ENCODE peak calls at places on chromosomes 12 and 14, in six cellular contexts. R, K, A, O, E and Q are unnamed samples.
A peak's percentile ranks its signal among the peaks of the same experiment; 100 is the strongest.

GRCh38 chr12:88781909-88782308 is 201.6 kb upstream of the KITLG start:
- DNase-seq in A (no peak), K (no peak), E (no peak), O (no peak), R (no peak), Q (no peak)

GRCh38 chr12:124428136-124428791 is 133.4 kb downstream of the RFLNA start:
- DNase-seq in O (peak; percentile 62), R (no peak), E (no peak), A (no peak), K (no peak), Q (no peak)

GRCh38 chr14:30312214-30312613 is 246.7 kb upstream of the G2E3 start:
- DNase-seq in K (no peak), R (no peak), E (no peak), A (peak; percentile 14), O (no peak), Q (no peak)

GRCh38 chr14:70934502-70935134 is 27.4 kb downstream of the PCNX1 start:
- DNase-seq in A (peak; percentile 30), E (no peak), O (no peak), K (no peak), R (no peak), Q (no peak)

GRCh38 chr14:103558071-103558882 is 4.2 kb downstream of the BAG5 start:
- DNase-seq in R (no peak), A (no peak), E (no peak), O (no peak), K (no peak), Q (no peak)

GRCh38 chr14:42475289-42475688 is 868.6 kb downstream of the LRFN5 start:
- DNase-seq in K (no peak), A (no peak), E (no peak), R (no peak), O (no peak), Q (no peak)

GRCh38 chr14:60183724-60184596 is 18.8 kb upstream of the DHRS7 start:
- DNase-seq in R (peak; percentile 9), K (no peak), E (peak; percentile 76), O (no peak), A (peak; percentile 22), Q (peak; percentile 16)

GRCh38 chr14:68981124-68981523 is 2.0 kb upstream of the ACTN1 start:
- DNase-seq in A (no peak), R (no peak), K (no peak), E (no peak), O (no peak), Q (no peak)

GRCh38 chr12:58750484-58750883 is 169.8 kb downstream of the LRIG3 start:
- DNase-seq in A (no peak), O (no peak), E (no peak), K (no peak), R (no peak), Q (no peak)

DNA sequence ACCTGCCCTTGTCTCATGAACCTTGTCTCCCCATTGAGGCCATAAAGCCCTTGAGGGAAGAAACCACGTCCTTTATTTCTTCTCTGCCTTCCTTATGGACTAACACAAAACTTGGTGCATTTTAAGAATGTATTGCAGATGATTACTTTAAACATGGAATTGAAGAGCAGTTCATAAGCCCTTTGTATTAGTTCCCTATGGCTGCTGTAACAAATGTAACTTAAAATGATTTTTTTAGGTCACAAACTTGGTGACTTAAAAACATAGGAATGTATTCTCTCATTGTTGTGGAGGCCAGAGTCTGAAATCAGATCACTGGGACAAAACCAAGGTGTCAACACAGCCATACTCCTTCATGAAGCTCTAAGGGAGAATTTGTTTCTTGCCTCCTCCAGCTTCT is 185.5 kb downstream of the PHLDA1 start:
- DNase-seq in K (no peak), R (no peak), E (no peak), O (no peak), A (no peak), Q (no peak)
- TF ChIP-seq CTCF in K (no peak), R (no peak), E (no peak), O (no peak), A (no peak), Q (no peak)

GRCh38 chr14:50932159-50932558 is 12.1 kb downstream of the PYGL start:
- DNase-seq in A (no peak), K (no peak), R (no peak), O (no peak), E (no peak), Q (no peak)

GRCh38 chr14:50926851-50927386 is 17.4 kb downstream of the PYGL start:
- DNase-seq in R (no peak), K (no peak), O (no peak), E (no peak), A (no peak), Q (no peak)

GRCh38 chr14:50932592-50933500 is 11.4 kb downstream of the PYGL start:
- DNase-seq in R (no peak), O (no peak), E (no peak), K (no peak), A (no peak), Q (no peak)

GRCh38 chr14:50928002-50928635 is 16.2 kb downstream of the PYGL start:
- DNase-seq in E (no peak), R (no peak), O (no peak), A (peak; percentile 32), K (no peak), Q (no peak)

GRCh38 chr14:50929506-50929905 is 14.8 kb downstream of the PYGL start:
- DNase-seq in K (no peak), A (no peak), R (no peak), O (no peak), E (no peak), Q (no peak)
- TF ChIP-seq CTCF in K (no peak), A (no peak), R (no peak), O (no peak), E (no peak), Q (no peak)

GRCh38 chr14:93186461-93186860 is 1.3 kb downstream of the LYSET start:
- DNase-seq in A (no peak), O (no peak), E (no peak), K (no peak), R (no peak), Q (no peak)

GRCh38 chr14:93185333-93185688 is 194 bp downstream of the LYSET start:
- DNase-seq in A (peak; percentile 20), O (no peak), K (no peak), E (no peak), R (no peak), Q (no peak)

GRCh38 chr14:93186961-93187360 is 1.8 kb downstream of the LYSET start:
- DNase-seq in R (no peak), O (no peak), E (no peak), A (no peak), K (no peak), Q (no peak)

GRCh38 chr14:93183596-93184317 is 940 bp downstream of the MOAP1 start:
- DNase-seq in E (no peak), R (no peak), O (no peak), A (no peak), K (no peak), Q (no peak)

DNA sequence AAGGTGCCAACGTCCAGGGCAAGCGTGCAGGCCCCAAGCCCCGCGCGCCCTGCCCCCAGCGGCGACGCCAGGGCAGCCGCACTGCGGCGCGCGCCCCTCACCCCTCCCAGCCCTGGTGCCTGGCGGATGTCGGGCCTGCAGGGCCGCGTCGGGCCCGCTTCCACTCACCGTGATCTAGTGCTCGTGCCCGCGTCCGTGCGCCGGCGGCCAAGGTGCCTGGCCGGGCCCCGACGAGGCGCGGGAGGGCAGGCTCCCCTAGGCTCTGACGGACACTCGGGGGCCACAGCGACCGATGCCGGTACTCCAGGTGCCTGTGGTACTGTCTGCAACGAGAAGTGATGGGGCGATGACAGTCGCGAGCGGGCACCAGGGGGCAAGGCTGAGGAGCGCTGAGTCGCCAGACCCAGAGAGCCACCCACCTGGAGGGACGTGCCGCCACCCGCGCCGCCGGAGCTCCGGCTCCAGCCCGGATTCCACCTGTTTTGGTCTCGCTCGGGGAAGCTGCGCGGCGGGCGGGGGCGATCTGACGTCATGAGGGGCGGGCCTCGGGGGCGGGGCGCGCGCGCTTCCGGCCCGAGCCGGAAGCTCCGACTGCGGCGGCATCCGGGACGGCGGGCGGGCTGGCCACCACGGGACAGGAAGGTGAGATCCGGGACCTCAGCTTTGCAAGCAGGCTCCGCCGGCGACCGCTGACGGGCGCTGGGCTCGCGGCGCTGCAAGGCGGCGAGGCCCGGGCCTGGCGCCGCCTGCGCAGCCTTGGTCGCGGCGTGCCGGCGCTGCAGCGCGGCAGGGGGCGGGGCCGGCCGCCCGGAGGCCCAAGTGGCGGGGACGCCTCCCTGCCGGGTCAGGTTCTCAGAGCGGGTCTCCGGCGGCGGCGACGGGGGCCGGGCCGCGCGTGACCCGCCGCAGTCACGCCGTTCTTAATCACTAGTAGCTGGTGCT is at the start of the genes LYSET and MOAP1:
- DNase-seq in R (peak; percentile 90), K (peak; percentile 94), O (peak; percentile 88), E (peak; percentile 92), A (peak; percentile 94), Q (peak; percentile 88)
- TF ChIP-seq CTCF in R (peak; percentile 29), K (peak; percentile 10), O (no peak), E (peak; percentile 9), A (peak; percentile 27), Q (peak; percentile 10)

DNA sequence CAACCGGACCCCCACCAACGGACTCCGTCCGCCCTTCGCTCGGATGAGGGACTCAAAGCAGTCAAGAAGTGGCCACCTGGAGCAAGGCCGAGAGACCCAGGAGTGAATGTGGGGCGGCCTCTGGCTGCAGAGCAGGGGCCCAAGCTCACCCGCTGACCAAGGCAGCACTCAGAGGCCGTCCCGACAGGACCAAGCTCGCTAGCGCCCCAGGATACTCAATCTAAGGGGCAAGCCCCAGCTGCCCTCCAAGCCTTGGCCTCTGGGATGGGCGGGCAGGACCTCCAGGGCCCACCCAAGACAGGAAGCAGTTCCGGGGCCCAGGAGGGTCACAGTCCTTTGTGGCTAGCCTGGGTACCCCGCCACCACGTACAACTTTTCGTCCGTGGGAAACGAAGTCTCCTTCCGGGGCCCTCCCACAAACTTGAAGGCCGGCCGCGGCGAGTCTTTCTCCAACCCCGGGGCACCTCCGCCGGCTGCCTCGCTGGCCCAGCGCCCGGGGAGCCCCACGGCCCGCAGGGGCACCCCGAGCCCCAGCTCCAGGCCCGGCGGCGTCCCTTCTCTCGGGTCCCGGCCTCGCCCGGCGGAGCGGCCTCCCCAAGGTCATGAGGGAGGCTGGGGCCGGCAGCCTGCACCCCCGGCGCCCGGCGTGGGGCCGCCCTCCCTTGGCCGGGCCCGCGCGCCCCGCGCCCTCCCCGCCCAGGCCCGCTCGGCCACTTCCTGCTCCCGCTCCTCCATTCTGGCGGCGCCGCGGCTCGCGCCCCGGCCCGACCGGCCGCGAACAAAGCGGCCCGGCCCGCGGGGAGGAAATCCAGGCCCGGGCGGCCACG is 694 bp downstream of the AKT1 start:
- DNase-seq in E (peak; percentile 56), R (no peak), O (no peak), A (peak; percentile 59), K (no peak), Q (peak; percentile 48)
- TF ChIP-seq CTCF in E (peak; percentile 3), R (no peak), O (no peak), A (no peak), K (no peak), Q (no peak)

DNA sequence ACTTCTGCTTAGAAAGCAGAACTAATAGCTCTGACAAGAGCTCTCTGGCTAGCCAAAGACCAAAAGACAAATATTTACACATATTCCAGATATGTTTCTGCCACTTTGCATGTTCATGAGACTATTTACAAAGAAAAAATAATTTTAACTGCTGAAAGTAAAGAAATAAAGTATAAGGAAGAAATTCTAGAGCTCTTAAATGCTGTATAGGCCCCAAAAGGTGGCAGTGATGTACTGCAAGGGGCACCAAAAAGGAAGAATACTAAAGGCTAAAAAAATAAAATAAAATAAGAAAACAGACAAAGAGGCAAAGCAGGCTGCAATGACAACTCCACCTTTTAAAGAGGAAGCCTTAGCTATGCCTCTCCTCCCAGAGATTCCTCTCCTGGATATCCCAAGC is 23.0 kb downstream of the KLRK1 start:
- DNase-seq in A (no peak), K (no peak), R (no peak), O (no peak), E (no peak), Q (no peak)
- TF ChIP-seq CTCF in A (no peak), K (no peak), R (peak; percentile 5), O (no peak), E (peak; percentile 41), Q (no peak)